ENCODE peak calls at places on chromosomes 16 and 17, in ten cellular contexts. One of them, this sample, is unnamed.

GRCh38 chr17:17760872-17761550 is 75.8 kb downstream of the SREBF1 start:
- DNase-seq in OCI-LY7: no peak
- DNase-seq in tibial artery: no peak
- DNase-seq in AG04450: no peak
- DNase-seq in fibroblast of mammary gland: no peak
- DNase-seq in AG09309: no peak
- DNase-seq in body of pancreas: no peak
- DNase-seq in bronchial epithelial cell: no peak
- DNase-seq in esophagus squamous epithelium: no peak
- DNase-seq in HFF-Myc: no peak
- DNase-seq in this sample: no peak

GRCh38 chr17:68634345-68634876 is 33.2 kb upstream of the FAM20A start:
- DNase-seq in AG09309: no peak
- DNase-seq in tibial artery: no peak
- DNase-seq in AG04450: no peak
- DNase-seq in esophagus squamous epithelium: no peak
- DNase-seq in OCI-LY7: no peak
- DNase-seq in bronchial epithelial cell: no peak
- DNase-seq in HFF-Myc: no peak
- DNase-seq in fibroblast of mammary gland: no peak
- DNase-seq in body of pancreas: no peak
- DNase-seq in this sample: no peak

GRCh38 chr16:11052080-11052808 is 107.9 kb downstream of the CLEC16A start:
- DNase-seq in tibial artery: no peak
- DNase-seq in HFF-Myc: no peak
- DNase-seq in fibroblast of mammary gland: no peak
- DNase-seq in esophagus squamous epithelium: no peak
- DNase-seq in AG04450: no peak
- DNase-seq in body of pancreas: no peak
- DNase-seq in bronchial epithelial cell: peak
- DNase-seq in AG09309: no peak
- DNase-seq in OCI-LY7: no peak
- DNase-seq in this sample: no peak

GRCh38 chr16:61323456-61323855 is 712.8 kb downstream of the CDH8 start:
- DNase-seq in OCI-LY7: no peak
- DNase-seq in fibroblast of mammary gland: no peak
- DNase-seq in AG09309: no peak
- DNase-seq in bronchial epithelial cell: peak
- DNase-seq in tibial artery: no peak
- DNase-seq in HFF-Myc: no peak
- DNase-seq in esophagus squamous epithelium: no peak
- DNase-seq in AG04450: no peak
- DNase-seq in body of pancreas: no peak
- DNase-seq in this sample: peak

GRCh38 chr17:77349976-77350830 is 209.4 kb downstream of the SEC14L1 start:
- DNase-seq in AG09309: no peak
- DNase-seq in body of pancreas: no peak
- DNase-seq in bronchial epithelial cell: no peak
- DNase-seq in tibial artery: no peak
- DNase-seq in OCI-LY7: no peak
- DNase-seq in HFF-Myc: peak
- DNase-seq in AG04450: no peak
- DNase-seq in fibroblast of mammary gland: peak
- DNase-seq in esophagus squamous epithelium: no peak
- DNase-seq in this sample: peak

GRCh38 chr17:78020717-78021108 is 62.2 kb downstream of the TNRC6C start:
- DNase-seq in esophagus squamous epithelium: no peak
- DNase-seq in body of pancreas: no peak
- DNase-seq in bronchial epithelial cell: no peak
- DNase-seq in AG09309: no peak
- DNase-seq in fibroblast of mammary gland: no peak
- DNase-seq in AG04450: no peak
- DNase-seq in HFF-Myc: no peak
- DNase-seq in tibial artery: no peak
- DNase-seq in OCI-LY7: no peak
- DNase-seq in this sample: peak

GRCh38 chr17:37610971-37611370 is 1.8 kb upstream of the SYNRG start:
- DNase-seq in fibroblast of mammary gland: peak
- DNase-seq in AG09309: no peak
- DNase-seq in body of pancreas: no peak
- DNase-seq in HFF-Myc: no peak
- DNase-seq in AG04450: no peak
- DNase-seq in tibial artery: no peak
- DNase-seq in esophagus squamous epithelium: no peak
- DNase-seq in bronchial epithelial cell: no peak
- DNase-seq in OCI-LY7: peak
- DNase-seq in this sample: no peak

GRCh38 chr17:73510981-73511442 is 133.2 kb downstream of the SDK2 start:
- DNase-seq in bronchial epithelial cell: peak
- DNase-seq in tibial artery: no peak
- DNase-seq in fibroblast of mammary gland: peak
- DNase-seq in OCI-LY7: no peak
- DNase-seq in body of pancreas: no peak
- DNase-seq in esophagus squamous epithelium: no peak
- DNase-seq in HFF-Myc: no peak
- DNase-seq in AG04450: no peak
- DNase-seq in AG09309: no peak
- DNase-seq in this sample: no peak

GRCh38 chr16:89971495-89972243 is 23.1 kb downstream of the DEF8 start:
- DNase-seq in AG04450: no peak
- DNase-seq in bronchial epithelial cell: no peak
- DNase-seq in fibroblast of mammary gland: peak
- DNase-seq in esophagus squamous epithelium: no peak
- DNase-seq in AG09309: no peak
- DNase-seq in HFF-Myc: no peak
- DNase-seq in body of pancreas: no peak
- DNase-seq in OCI-LY7: no peak
- DNase-seq in tibial artery: no peak
- DNase-seq in this sample: peak

GRCh38 chr17:65171753-65172152 is 34.6 kb downstream of the RGS9 start:
- DNase-seq in esophagus squamous epithelium: no peak
- DNase-seq in body of pancreas: no peak
- DNase-seq in AG09309: no peak
- DNase-seq in tibial artery: no peak
- DNase-seq in OCI-LY7: peak
- DNase-seq in AG04450: no peak
- DNase-seq in bronchial epithelial cell: no peak
- DNase-seq in HFF-Myc: no peak
- DNase-seq in fibroblast of mammary gland: no peak
- DNase-seq in this sample: no peak

GRCh38 chr16:29994613-29995329 is 646 bp downstream of the HIRIP3 start:
- DNase-seq in tibial artery: peak
- DNase-seq in AG04450: no peak
- DNase-seq in fibroblast of mammary gland: peak
- DNase-seq in AG09309: peak
- DNase-seq in esophagus squamous epithelium: no peak
- DNase-seq in bronchial epithelial cell: peak
- DNase-seq in OCI-LY7: no peak
- DNase-seq in body of pancreas: peak
- DNase-seq in HFF-Myc: no peak
- DNase-seq in this sample: peak

GRCh38 chr16:85570735-85571562 is 42.2 kb upstream of the GSE1 start:
- DNase-seq in esophagus squamous epithelium: no peak
- DNase-seq in tibial artery: peak
- DNase-seq in bronchial epithelial cell: no peak
- DNase-seq in HFF-Myc: no peak
- DNase-seq in AG09309: no peak
- DNase-seq in fibroblast of mammary gland: no peak
- DNase-seq in body of pancreas: peak
- DNase-seq in OCI-LY7: peak
- DNase-seq in AG04450: no peak
- DNase-seq in this sample: no peak

GRCh38 chr16:25184771-25185170 is 32.0 kb upstream of the AQP8 start:
- DNase-seq in bronchial epithelial cell: peak
- DNase-seq in AG04450: no peak
- DNase-seq in esophagus squamous epithelium: no peak
- DNase-seq in AG09309: no peak
- DNase-seq in HFF-Myc: no peak
- DNase-seq in OCI-LY7: no peak
- DNase-seq in body of pancreas: no peak
- DNase-seq in fibroblast of mammary gland: no peak
- DNase-seq in tibial artery: no peak
- DNase-seq in this sample: no peak

GRCh38 chr16:68590201-68590994 is 51.3 kb downstream of the ZFP90 start:
- DNase-seq in AG09309: peak
- DNase-seq in esophagus squamous epithelium: no peak
- DNase-seq in OCI-LY7: peak
- DNase-seq in body of pancreas: peak
- DNase-seq in HFF-Myc: peak
- DNase-seq in fibroblast of mammary gland: peak
- DNase-seq in tibial artery: no peak
- DNase-seq in bronchial epithelial cell: peak
- DNase-seq in AG04450: no peak
- DNase-seq in this sample: peak
- TF ChIP-seq CTCF in AG09309: peak
- TF ChIP-seq CTCF in esophagus squamous epithelium: peak
- TF ChIP-seq CTCF in OCI-LY7: peak
- TF ChIP-seq CTCF in body of pancreas: peak
- TF ChIP-seq CTCF in HFF-Myc: peak
- TF ChIP-seq CTCF in fibroblast of mammary gland: peak
- TF ChIP-seq CTCF in tibial artery: no peak
- TF ChIP-seq CTCF in bronchial epithelial cell: peak
- TF ChIP-seq CTCF in AG04450: peak
- TF ChIP-seq CTCF in this sample: peak

DNA sequence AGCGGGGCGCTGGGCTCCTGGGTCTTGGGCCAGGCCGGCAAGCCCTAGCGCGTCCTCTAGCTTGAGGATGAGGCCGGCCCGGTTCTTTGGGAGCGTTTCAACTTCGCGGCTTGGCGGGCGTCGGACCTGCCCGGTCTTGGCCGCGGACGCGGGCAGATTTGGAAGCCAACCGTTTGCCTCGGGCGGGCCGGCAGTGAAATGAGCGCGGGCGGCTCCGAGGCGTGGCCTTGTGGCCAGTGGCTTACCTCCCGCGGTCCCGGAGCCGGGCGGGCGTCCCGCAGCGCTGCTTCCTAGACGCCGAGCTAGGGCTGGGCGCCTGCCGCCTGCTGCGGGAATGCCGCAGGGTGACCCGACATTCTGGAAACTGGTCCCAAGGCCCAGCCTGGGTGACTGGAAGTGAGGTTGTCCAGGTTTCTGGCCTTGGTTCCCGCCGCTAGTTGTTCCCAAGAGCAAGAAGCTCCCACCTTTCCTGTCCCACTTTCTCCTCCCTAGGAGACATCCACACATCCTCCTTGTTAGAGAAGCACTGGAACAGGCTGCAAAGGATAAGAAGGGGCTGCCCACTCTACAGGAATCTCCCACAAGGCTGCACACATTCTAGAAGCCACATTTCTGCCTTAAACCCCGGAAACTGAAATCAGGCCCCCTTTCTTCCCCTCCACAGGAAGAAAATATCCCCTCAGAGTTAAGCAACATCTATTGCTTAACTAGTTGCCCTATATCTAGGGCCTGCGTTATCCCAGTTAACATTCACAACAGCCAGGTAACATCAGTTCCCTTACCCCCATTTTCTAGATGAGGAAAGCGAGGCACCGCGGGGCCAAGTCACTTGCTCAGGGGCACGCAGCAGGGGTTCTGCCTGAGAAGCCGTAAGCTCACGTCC is 4.5 kb upstream of the CBX8 start:
- DNase-seq in AG09309: no peak
- DNase-seq in tibial artery: no peak
- DNase-seq in fibroblast of mammary gland: no peak
- DNase-seq in bronchial epithelial cell: no peak
- DNase-seq in OCI-LY7: no peak
- DNase-seq in esophagus squamous epithelium: no peak
- DNase-seq in HFF-Myc: no peak
- DNase-seq in body of pancreas: peak
- DNase-seq in AG04450: no peak
- DNase-seq in this sample: no peak
- H3K4me3 ChIP-seq in AG09309: no peak
- H3K4me3 ChIP-seq in tibial artery: no peak
- H3K4me3 ChIP-seq in fibroblast of mammary gland: no peak
- H3K4me3 ChIP-seq in bronchial epithelial cell: peak
- H3K4me3 ChIP-seq in OCI-LY7: peak
- H3K4me3 ChIP-seq in esophagus squamous epithelium: peak
- H3K4me3 ChIP-seq in HFF-Myc: peak
- H3K4me3 ChIP-seq in body of pancreas: no peak
- H3K4me3 ChIP-seq in AG04450: no peak
- H3K4me3 ChIP-seq in this sample: no peak

GRCh38 chr17:3647251-3647650 is 10.7 kb downstream of the CTNS start:
- DNase-seq in OCI-LY7: no peak
- DNase-seq in HFF-Myc: no peak
- DNase-seq in body of pancreas: no peak
- DNase-seq in esophagus squamous epithelium: no peak
- DNase-seq in bronchial epithelial cell: no peak
- DNase-seq in AG04450: no peak
- DNase-seq in AG09309: no peak
- DNase-seq in tibial artery: no peak
- DNase-seq in fibroblast of mammary gland: no peak
- DNase-seq in this sample: no peak

GRCh38 chr17:3645310-3645709 is 8.8 kb downstream of the CTNS start:
- DNase-seq in fibroblast of mammary gland: no peak
- DNase-seq in AG04450: no peak
- DNase-seq in AG09309: no peak
- DNase-seq in HFF-Myc: no peak
- DNase-seq in OCI-LY7: peak
- DNase-seq in body of pancreas: no peak
- DNase-seq in esophagus squamous epithelium: no peak
- DNase-seq in tibial artery: no peak
- DNase-seq in bronchial epithelial cell: no peak
- DNase-seq in this sample: no peak

GRCh38 chr17:3647769-3648540 is 11.4 kb downstream of the CTNS start:
- DNase-seq in HFF-Myc: no peak
- DNase-seq in AG09309: no peak
- DNase-seq in AG04450: no peak
- DNase-seq in fibroblast of mammary gland: peak
- DNase-seq in bronchial epithelial cell: peak
- DNase-seq in tibial artery: no peak
- DNase-seq in OCI-LY7: peak
- DNase-seq in esophagus squamous epithelium: no peak
- DNase-seq in body of pancreas: peak
- DNase-seq in this sample: peak
- TF ChIP-seq CTCF in HFF-Myc: peak
- TF ChIP-seq CTCF in AG09309: peak
- TF ChIP-seq CTCF in AG04450: peak
- TF ChIP-seq CTCF in fibroblast of mammary gland: peak
- TF ChIP-seq CTCF in bronchial epithelial cell: peak
- TF ChIP-seq CTCF in tibial artery: no peak
- TF ChIP-seq CTCF in OCI-LY7: peak
- TF ChIP-seq CTCF in esophagus squamous epithelium: peak
- TF ChIP-seq CTCF in body of pancreas: peak
- TF ChIP-seq CTCF in this sample: peak

DNA sequence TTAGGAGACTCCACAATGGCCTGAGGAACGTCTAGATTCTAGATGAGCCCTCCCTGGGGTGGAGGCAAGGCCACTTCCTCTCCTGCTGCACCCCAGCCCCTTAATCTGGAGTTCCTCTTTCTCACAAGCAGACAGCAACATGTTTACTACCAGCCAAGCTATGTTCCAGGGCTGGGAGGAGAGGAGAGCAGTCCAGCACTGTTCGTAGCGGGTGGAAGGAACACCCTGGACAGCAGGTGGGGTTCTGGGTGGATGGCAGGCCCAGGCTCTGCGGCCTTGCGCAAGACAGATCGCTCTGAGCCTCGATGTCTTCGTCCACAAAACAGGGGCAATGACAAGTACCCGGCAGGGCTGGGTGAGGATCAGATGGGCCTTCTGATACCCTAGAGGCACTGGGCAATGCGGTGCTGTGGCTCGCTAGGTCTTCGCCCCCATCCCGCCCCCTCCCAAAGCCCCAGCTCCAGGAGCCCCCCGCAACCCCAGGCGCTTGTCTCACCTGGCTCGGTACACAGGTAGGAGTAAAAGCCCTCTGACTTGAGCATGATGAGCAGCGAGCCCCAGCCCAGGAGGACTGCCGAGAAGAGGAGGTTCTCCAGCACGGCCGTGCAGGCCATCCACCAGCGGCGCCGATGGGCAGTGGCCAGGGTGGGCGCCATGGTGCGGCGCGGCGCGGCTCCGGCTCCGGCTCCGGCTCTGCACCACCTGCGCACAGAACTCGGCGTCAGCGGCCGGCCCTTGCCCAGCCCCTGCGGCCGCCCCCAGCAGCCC is 1.2 kb downstream of the SLC43A2 start:
- DNase-seq in OCI-LY7: peak
- DNase-seq in AG09309: no peak
- DNase-seq in esophagus squamous epithelium: no peak
- DNase-seq in AG04450: no peak
- DNase-seq in HFF-Myc: no peak
- DNase-seq in bronchial epithelial cell: no peak
- DNase-seq in body of pancreas: peak
- DNase-seq in tibial artery: no peak
- DNase-seq in fibroblast of mammary gland: no peak
- DNase-seq in this sample: no peak
- H3K4me3 ChIP-seq in OCI-LY7: peak
- H3K4me3 ChIP-seq in AG09309: peak
- H3K4me3 ChIP-seq in esophagus squamous epithelium: peak
- H3K4me3 ChIP-seq in AG04450: peak
- H3K4me3 ChIP-seq in HFF-Myc: peak
- H3K4me3 ChIP-seq in bronchial epithelial cell: peak
- H3K4me3 ChIP-seq in body of pancreas: peak
- H3K4me3 ChIP-seq in tibial artery: peak
- H3K4me3 ChIP-seq in fibroblast of mammary gland: no peak
- H3K4me3 ChIP-seq in this sample: peak